ENCODE peak calls at places on chromosomes 16 and 17, in nine cellular contexts. W, D, N, T, O, B, G, P and Y are unnamed samples.
A peak's percentile ranks its signal among the peaks of the same experiment; 100 is the strongest.

GRCh38 chr17:33498069-33498468 is 205.0 kb upstream of the ASIC2 start:
- DNase-seq in G (no peak), B (no peak), T (no peak), W (no peak), N (no peak), P (no peak), D (no peak), O (no peak), Y (no peak)

GRCh38 chr16:367333-367903 is 2.9 kb downstream of the MRPL28 start:
- DNase-seq in O (no peak), N (no peak), B (no peak), D (no peak), G (no peak), P (no peak), T (no peak), W (no peak), Y (no peak)

GRCh38 chr17:731943-732787 is at the start of gene TLCD3A:
- DNase-seq in O (no peak), D (peak; percentile 66), B (peak; percentile 66), T (no peak), N (peak; percentile 88), P (peak; percentile 86), G (peak; percentile 20), W (no peak), Y (peak; percentile 36)

GRCh38 chr16:57277586-57277985 is 6.9 kb downstream of the PLLP start:
- DNase-seq in D (no peak), O (no peak), W (peak; percentile 14), P (no peak), B (peak; percentile 62), G (no peak), N (no peak), T (no peak), Y (no peak)

GRCh38 chr17:75361344-75361743 is 44.1 kb downstream of the GRB2 start:
- DNase-seq in P (no peak), T (no peak), D (no peak), O (no peak), G (no peak), N (no peak), B (no peak), W (no peak), Y (no peak)

GRCh38 chr17:41457656-41458055 is 9.5 kb downstream of the KRT32 start:
- DNase-seq in G (no peak), D (no peak), B (no peak), W (no peak), O (no peak), T (no peak), P (no peak), N (no peak), Y (no peak)

GRCh38 chr17:58081641-58082340 is 1.4 kb upstream of the DYNLL2 start:
- DNase-seq in N (no peak), W (no peak), B (no peak), T (no peak), O (no peak), D (no peak), P (no peak), G (no peak), Y (no peak)

GRCh38 chr17:74671031-74671771 is 41.5 kb downstream of the CD300LF start:
- DNase-seq in T (peak; percentile 42), O (no peak), B (peak; percentile 77), W (peak; percentile 45), P (peak; percentile 75), D (peak; percentile 25), G (peak; percentile 70), N (peak; percentile 89), Y (no peak)

GRCh38 chr16:85688586-85689284 is at the start of gene GINS2:
- DNase-seq in G (peak; percentile 76), O (peak; percentile 89), P (peak; percentile 92), W (peak; percentile 75), N (peak; percentile 96), D (peak; percentile 86), T (peak; percentile 67), B (peak; percentile 91), Y (peak; percentile 81)

GRCh38 chr17:37818689-37819088 is 73.8 kb upstream of the HNF1B start:
- DNase-seq in D (no peak), P (no peak), T (no peak), W (no peak), O (no peak), N (no peak), B (no peak), G (no peak), Y (no peak)

GRCh38 chr16:73268311-73268997 is 220.5 kb upstream of the ZFHX3 start:
- DNase-seq in O (peak; percentile 4), G (no peak), D (peak; percentile 19), B (no peak), P (no peak), W (no peak), T (no peak), N (no peak), Y (peak; percentile 16)

GRCh38 chr17:35094902-35095301 is 24.8 kb downstream of the RAD51D start:
- DNase-seq in B (no peak), G (no peak), D (no peak), W (no peak), O (no peak), P (no peak), T (no peak), N (no peak), Y (no peak)

GRCh38 chr16:2511128-2511785 is 2.5 kb upstream of the ATP6V0C start:
- DNase-seq in N (peak; percentile 77), P (peak; percentile 90), O (no peak), W (no peak), G (peak; percentile 47), D (peak; percentile 92), B (no peak), T (no peak), Y (no peak)

GRCh38 chr17:46163929-46164594 is 29.2 kb downstream of the KANSL1 start:
- DNase-seq in T (no peak), P (no peak), W (no peak), B (no peak), D (no peak), N (no peak), O (no peak), G (no peak), Y (no peak)

GRCh38 chr17:81239714-81240555 is 817 bp downstream of the NDUFAF8 start:
- DNase-seq in W (no peak), T (no peak), N (peak; percentile 38), P (no peak), G (no peak), O (no peak), D (no peak), B (peak; percentile 56), Y (no peak)

GRCh38 chr17:16106161-16106891 is 106.7 kb downstream of the TTC19 start:
- DNase-seq in B (no peak), P (no peak), G (no peak), N (no peak), D (peak; percentile 74), O (no peak), T (no peak), W (no peak), Y (peak; percentile 88)

GRCh38 chr16:28182183-28182582 is 29.6 kb downstream of the XPO6 start:
- DNase-seq in O (no peak), B (peak; percentile 49), N (no peak), D (no peak), G (no peak), W (no peak), P (no peak), T (no peak), Y (no peak)

GRCh38 chr17:48961516-48962233 is 6.7 kb downstream of the GIP start:
- DNase-seq in B (no peak), N (no peak), W (no peak), T (no peak), D (no peak), O (no peak), G (no peak), P (no peak), Y (no peak)

GRCh38 chr17:50175035-50175788 is 9.4 kb downstream of the SGCA start:
- DNase-seq in B (no peak), W (no peak), O (no peak), G (no peak), D (no peak), N (no peak), T (no peak), P (no peak), Y (no peak)

GRCh38 chr16:62280556-62280955 is 244.3 kb upstream of the CDH8 start:
- DNase-seq in D (no peak), T (no peak), W (no peak), N (no peak), P (no peak), G (no peak), O (no peak), B (no peak), Y (no peak)

GRCh38 chr16:51538707-51539604 is 387.9 kb upstream of the SALL1 start:
- DNase-seq in D (no peak), O (no peak), P (no peak), T (no peak), G (no peak), W (no peak), B (no peak), N (no peak), Y (no peak)

GRCh38 chr16:2437032-2437790 is 8.0 kb downstream of the CCNF start:
- DNase-seq in O (no peak), D (no peak), N (no peak), P (peak; percentile 45), G (no peak), T (no peak), W (no peak), B (no peak), Y (no peak)